ENCODE peak calls at places on chromosomes 13 and 19, in six cellular contexts. F is stomach, K is testis, N is transverse colon, V is esophagus squamous epithelium, D is body of pancreas. O is an unnamed sample.

GRCh38 chr13:97030705-97031452 is 36.6 kb upstream of the OXGR1 start:
- DNase-seq in F (no peak), K (peak), N (no peak), V (no peak), D (no peak), O (no peak)

GRCh38 chr19:43435775-43436174 is 21.1 kb downstream of the TEX101 start:
- DNase-seq in F (no peak), K (no peak), N (no peak), V (no peak), D (no peak), O (no peak)

GRCh38 chr19:6737873-6738725 is 719 bp upstream of the GPR108 start:
- DNase-seq in F (peak), K (peak), N (peak), V (no peak), D (peak), O (peak)

GRCh38 chr13:24381539-24382265 is 72.3 kb downstream of the C1QTNF9 start:
- DNase-seq in F (no peak), K (no peak), N (no peak), V (no peak), D (no peak), O (no peak)

GRCh38 chr13:49641810-49642291 is 13.5 kb downstream of the ARL11 start:
- DNase-seq in F (no peak), K (no peak), N (peak), V (peak), D (peak), O (peak)

GRCh38 chr13:37995052-37995451 is 125.5 kb upstream of the TRPC4 start:
- DNase-seq in F (no peak), K (no peak), N (no peak), V (no peak), D (no peak), O (no peak)

GRCh38 chr13:106796280-106797047 is 228.5 kb upstream of the ARGLU1 start:
- DNase-seq in F (no peak), K (no peak), N (no peak), V (no peak), D (no peak), O (no peak)

GRCh38 chr19:18418725-18419194 is 438 bp upstream of the SSBP4 start:
- DNase-seq in F (no peak), K (peak), N (peak), V (no peak), D (peak), O (no peak)

GRCh38 chr13:26971990-26972888 is 199.4 kb downstream of the USP12 start:
- DNase-seq in F (peak), K (peak), N (peak), V (no peak), D (peak), O (no peak)

GRCh38 chr13:107006646-107007045 is 438.7 kb upstream of the ARGLU1 start:
- DNase-seq in F (no peak), K (no peak), N (no peak), V (no peak), D (no peak), O (no peak)

GRCh38 chr13:109821038-109821545 is 34.7 kb upstream of the IRS2 start:
- DNase-seq in F (no peak), K (no peak), N (no peak), V (no peak), D (no peak), O (no peak)

GRCh38 chr13:106156468-106156867 is 379.0 kb downstream of the EFNB2 start:
- DNase-seq in F (no peak), K (no peak), N (no peak), V (no peak), D (no peak), O (no peak)

GRCh38 chr19:19774354-19775033 is 41.6 kb upstream of the ZNF14 start:
- DNase-seq in F (no peak), K (no peak), N (no peak), V (no peak), D (no peak), O (no peak)

GRCh38 chr13:90365130-90365529 is 982.4 kb upstream of the MIR17HG start:
- DNase-seq in F (no peak), K (no peak), N (no peak), V (no peak), D (no peak), O (no peak)

GRCh38 chr13:73158851-73159250 is 100.0 kb downstream of the KLF5 start:
- DNase-seq in F (no peak), K (no peak), N (no peak), V (no peak), D (no peak), O (no peak)

GRCh38 chr13:44436589-44437337 is 63.1 kb downstream of the SERP2 start:
- DNase-seq in F (peak), K (peak), N (peak), V (peak), D (peak), O (peak)

GRCh38 chr19:2309734-2310362 is 1.9 kb upstream of the LINGO3 start:
- DNase-seq in F (no peak), K (peak), N (no peak), V (no peak), D (peak), O (no peak)

GRCh38 chr19:2051771-2052704 is 994 bp upstream of the MKNK2 start:
- DNase-seq in F (peak), K (no peak), N (peak), V (no peak), D (peak), O (no peak)

GRCh38 chr19:15836345-15836594 is 20.8 kb upstream of the OR10H1 start:
- DNase-seq in F (no peak), K (peak), N (no peak), V (no peak), D (no peak), O (peak)

GRCh38 chr13:114108894-114109293 is 23.5 kb downstream of the RASA3 start:
- DNase-seq in F (no peak), K (no peak), N (peak), V (no peak), D (no peak), O (peak)

GRCh38 chr13:20197361-20197834 is 4.7 kb upstream of the GJB2 start:
- DNase-seq in F (no peak), K (peak), N (no peak), V (no peak), D (peak), O (no peak)

GRCh38 chr19:9968820-9969687 is 32.7 kb upstream of the OLFM2 start:
- DNase-seq in F (no peak), K (no peak), N (no peak), V (no peak), D (no peak), O (no peak)

GRCh38 chr13:97429681-97430081 is 4.3 kb upstream of the RAP2A start:
- DNase-seq in F (no peak), K (no peak), N (no peak), V (no peak), D (no peak), O (peak)

GRCh38 chr13:49258097-49258796 is 10.5 kb downstream of the CDADC1 start:
- DNase-seq in F (no peak), K (no peak), N (no peak), V (no peak), D (no peak), O (no peak)

GRCh38 chr13:112774829-112775565 is 85.2 kb downstream of the ATP11A start:
- DNase-seq in F (no peak), K (no peak), N (no peak), V (no peak), D (no peak), O (peak)

GRCh38 chr19:56273563-56274117 is 1.1 kb downstream of the EDDM13 start:
- DNase-seq in F (no peak), K (no peak), N (no peak), V (no peak), D (no peak), O (no peak)

GRCh38 chr13:76481738-76482137 is 404.5 kb downstream of the KCTD12 start:
- DNase-seq in F (no peak), K (no peak), N (no peak), V (no peak), D (no peak), O (no peak)

GRCh38 chr19:29487432-29487831 is 38.4 kb upstream of the VSTM2B start:
- DNase-seq in F (no peak), K (no peak), N (no peak), V (no peak), D (no peak), O (peak)

GRCh38 chr19:30824809-30825208 is 452.6 kb downstream of the ZNF536 start:
- DNase-seq in F (no peak), K (no peak), N (no peak), V (no peak), D (no peak), O (no peak)

GRCh38 chr19:39568604-39569003 is 28.6 kb upstream of the EID2 start:
- DNase-seq in F (no peak), K (no peak), N (no peak), V (no peak), D (no peak), O (no peak)

GRCh38 chr19:34645551-34645950 is 31.4 kb downstream of the SCGB2B2 start:
- DNase-seq in F (no peak), K (no peak), N (no peak), V (no peak), D (no peak), O (no peak)

GRCh38 chr19:47133021-47133471 is 2.4 kb downstream of the SAE1 start:
- DNase-seq in F (no peak), K (no peak), N (no peak), V (no peak), D (no peak), O (no peak)

GRCh38 chr19:35451278-35452096 is 3.4 kb downstream of the FFAR2 start:
- DNase-seq in F (no peak), K (no peak), N (no peak), V (no peak), D (no peak), O (no peak)

GRCh38 chr13:61664821-61665705 is 249.4 kb upstream of the PCDH20 start:
- DNase-seq in F (peak), K (no peak), N (no peak), V (no peak), D (no peak), O (no peak)

GRCh38 chr19:21604941-21605548 is 99.6 kb downstream of the ZNF429 start:
- DNase-seq in F (no peak), K (no peak), N (no peak), V (no peak), D (peak), O (no peak)

GRCh38 chr19:55703790-55704215 is 28.8 kb downstream of the EPN1 start:
- DNase-seq in F (peak), K (peak), N (peak), V (no peak), D (peak), O (peak)

GRCh38 chr19:16594131-16594586 is 21.9 kb upstream of the SLC35E1 start:
- DNase-seq in F (no peak), K (no peak), N (peak), V (no peak), D (no peak), O (no peak)

GRCh38 chr19:50975766-50976165 is 6.4 kb upstream of the KLK6 start:
- DNase-seq in F (no peak), K (no peak), N (no peak), V (no peak), D (no peak), O (no peak)

GRCh38 chr19:40165362-40165937 is 25.8 kb upstream of the MAP3K10 start:
- DNase-seq in F (peak), K (peak), N (peak), V (no peak), D (peak), O (peak)

GRCh38 chr19:55581828-55582223 is 1.2 kb upstream of the ZNF579 start:
- DNase-seq in F (no peak), K (no peak), N (no peak), V (no peak), D (peak), O (no peak)

GRCh38 chr13:21670006-21670882 is 629 bp upstream of the FGF9 start:
- DNase-seq in F (peak), K (peak), N (peak), V (no peak), D (peak), O (no peak)
- TF ChIP-seq CTCF in F (no peak), K (no peak), N (no peak), V (no peak), D (no peak), O (no peak)

GRCh38 chr19:45876411-45877197 is 9.3 kb downstream of the IRF2BP1 start:
- DNase-seq in F (peak), K (no peak), N (peak), V (no peak), D (peak), O (no peak)
- TF ChIP-seq POLR2A in F (no peak), K (no peak), N (peak), V (no peak), D (peak), O (no peak)

GRCh38 chr13:36450534-36450933 is 18.2 kb downstream of the CCNA1 start:
- DNase-seq in F (no peak), K (no peak), N (no peak), V (no peak), D (no peak), O (no peak)

GRCh38 chr13:36454121-36454520 is 21.8 kb downstream of the CCNA1 start:
- DNase-seq in F (no peak), K (no peak), N (no peak), V (no peak), D (no peak), O (no peak)

GRCh38 chr13:36456577-36456976 is 24.3 kb downstream of the CCNA1 start:
- DNase-seq in F (no peak), K (no peak), N (no peak), V (no peak), D (no peak), O (no peak)

GRCh38 chr13:36454962-36455361 is 22.7 kb downstream of the CCNA1 start:
- DNase-seq in F (no peak), K (no peak), N (no peak), V (no peak), D (no peak), O (no peak)

GRCh38 chr13:36453518-36453917 is 21.2 kb downstream of the CCNA1 start:
- DNase-seq in F (no peak), K (no peak), N (no peak), V (no peak), D (no peak), O (no peak)
- TF ChIP-seq CTCF in F (no peak), K (no peak), N (no peak), V (no peak), D (peak), O (no peak)

GRCh38 chr19:3700242-3701032 is at the start of gene PIP5K1C:
- DNase-seq in F (peak), K (peak), N (peak), V (peak), D (peak), O (peak)

GRCh38 chr19:3697671-3698385 is 2.4 kb downstream of the PIP5K1C start:
- DNase-seq in F (no peak), K (no peak), N (no peak), V (no peak), D (no peak), O (peak)

GRCh38 chr19:3698386-3698950 is 1.8 kb downstream of the PIP5K1C start:
- DNase-seq in F (no peak), K (no peak), N (no peak), V (no peak), D (no peak), O (peak)

GRCh38 chr19:3699741-3700241 is 477 bp downstream of the PIP5K1C start:
- DNase-seq in F (no peak), K (no peak), N (no peak), V (no peak), D (no peak), O (no peak)

GRCh38 chr19:3699071-3699740 is 1.1 kb downstream of the PIP5K1C start:
- DNase-seq in F (no peak), K (peak), N (peak), V (no peak), D (peak), O (peak)
- TF ChIP-seq POLR2A in F (no peak), K (no peak), N (peak), V (peak), D (peak), O (no peak)

DNA sequence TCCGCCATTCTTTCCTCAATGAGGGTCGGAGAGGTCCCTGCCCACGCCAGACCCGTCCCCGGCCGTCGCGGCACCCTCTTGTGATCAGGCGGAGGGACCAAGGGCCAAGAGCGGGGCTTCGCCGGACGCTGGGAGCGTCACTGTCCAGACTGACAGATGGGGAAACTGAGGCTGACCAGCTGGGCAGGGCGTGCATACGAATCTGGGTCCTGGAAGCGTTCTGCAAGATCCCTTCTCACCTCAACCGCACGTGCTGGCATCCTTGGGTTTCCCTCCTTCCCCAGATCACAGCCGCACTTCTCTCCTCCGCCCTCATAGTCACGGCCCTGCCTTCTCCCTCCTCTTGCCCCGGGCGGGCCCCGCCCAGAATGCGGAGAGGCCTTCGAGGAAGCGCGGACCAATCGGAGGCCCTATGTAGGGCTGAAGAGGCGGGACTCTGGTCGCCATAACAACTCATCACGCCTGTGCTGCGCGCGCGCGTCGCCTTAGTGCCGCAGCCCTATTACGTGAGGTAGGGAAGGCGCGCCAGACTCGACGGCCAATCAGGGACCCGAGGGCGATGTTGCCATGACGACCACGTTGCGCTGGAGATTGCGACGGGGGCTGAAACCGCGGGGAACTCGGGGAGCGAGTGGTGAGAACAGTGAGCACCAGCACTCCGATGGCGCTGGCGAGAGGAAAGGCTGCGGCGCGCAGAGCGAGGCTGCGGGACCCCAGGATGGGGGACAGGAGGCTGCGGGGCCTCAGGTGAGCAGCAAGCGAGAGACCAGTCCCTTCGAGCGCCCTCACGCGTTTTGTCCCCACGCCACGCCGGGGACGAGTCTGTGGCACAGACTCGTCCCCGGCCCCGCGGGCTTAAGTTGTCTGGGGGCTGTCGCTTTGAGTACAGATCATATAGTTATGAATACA is 5.7 kb downstream of the RNF225 start:
- DNase-seq in F (peak), K (peak), N (peak), V (peak), D (peak), O (peak)
- TF ChIP-seq CTCF in F (no peak), K (no peak), N (no peak), V (no peak), D (no peak), O (no peak)

DNA sequence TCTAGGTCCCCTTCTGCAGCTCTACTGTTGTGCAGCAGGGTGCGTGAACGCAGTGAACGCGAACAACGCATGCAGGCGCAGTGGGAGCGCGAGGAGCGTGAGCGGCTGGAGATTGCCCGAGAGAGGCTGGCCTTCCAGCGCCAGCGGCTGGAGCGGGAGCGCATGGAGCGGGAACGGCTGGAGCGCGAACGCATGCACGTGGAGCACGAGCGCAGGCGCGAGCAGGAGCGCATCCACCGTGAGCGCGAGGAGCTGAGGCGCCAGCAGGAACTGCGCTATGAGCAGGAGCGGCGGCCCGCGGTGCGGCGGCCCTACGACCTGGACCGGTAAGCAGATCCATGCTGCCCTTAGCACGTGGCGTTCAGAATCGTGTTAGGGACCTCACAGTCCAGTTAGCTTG is 18.8 kb downstream of the MICOS13 start:
- DNase-seq in F (no peak), K (no peak), N (no peak), V (no peak), D (no peak), O (no peak)
- TF ChIP-seq POLR2A in F (no peak), K (no peak), N (no peak), V (no peak), D (no peak), O (no peak)

DNA sequence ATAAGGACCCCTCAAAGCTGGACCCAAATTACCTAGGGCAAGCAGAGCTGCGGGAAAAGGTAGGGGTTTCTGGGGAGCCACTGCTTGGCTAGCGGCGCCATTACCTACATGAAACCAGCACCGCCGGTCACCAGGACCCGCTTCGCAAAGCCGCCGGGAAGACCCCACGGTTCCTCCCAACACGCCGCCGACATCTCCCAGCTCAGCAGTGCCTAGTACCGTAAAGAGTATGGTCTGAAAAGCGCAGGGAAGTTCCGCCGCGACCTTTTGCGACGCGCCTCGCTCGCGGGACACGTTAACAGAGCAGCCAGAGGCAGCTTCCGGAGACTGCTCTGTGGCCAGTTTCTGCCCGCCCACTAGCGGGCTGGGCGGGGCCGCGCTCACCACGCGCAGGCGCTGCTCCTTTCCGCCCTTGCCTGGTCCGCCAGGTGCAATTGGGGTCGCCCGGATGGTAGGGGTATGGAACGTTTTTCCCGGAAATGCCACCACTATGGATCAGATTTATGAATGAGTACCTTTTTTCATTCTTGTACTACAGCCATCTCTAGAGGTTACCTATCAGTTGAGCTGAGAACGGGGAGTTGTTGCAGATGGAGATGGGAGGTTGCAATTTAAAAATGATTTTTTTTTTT is at the start of gene TGDS:
- DNase-seq in F (peak), K (peak), N (peak), V (peak), D (peak), O (peak)
- TF ChIP-seq CTCF in F (no peak), K (no peak), N (no peak), V (peak), D (peak), O (no peak)